ENCODE peak calls at places on chromosome 4, in four cellular contexts. One of them, this sample, is unnamed.

GRCh38 chr4:26780524-26780923 is 80.1 kb upstream of the STIM2 start:
- DNase-seq in sciatic nerve: no peak
- DNase-seq in T-helper 2 cell: no peak
- DNase-seq in NCI-H2171: no peak
- DNase-seq in this sample: no peak

GRCh38 chr4:96407651-96408342 is 567.9 kb downstream of the PDHA2 start:
- DNase-seq in sciatic nerve: no peak
- DNase-seq in T-helper 2 cell: no peak
- DNase-seq in NCI-H2171: no peak
- DNase-seq in this sample: no peak

GRCh38 chr4:173189117-173189693 is 20.6 kb downstream of the GALNT7 start:
- DNase-seq in sciatic nerve: no peak
- DNase-seq in T-helper 2 cell: no peak
- DNase-seq in NCI-H2171: no peak
- DNase-seq in this sample: no peak

GRCh38 chr4:88531549-88531948 is 8.0 kb upstream of the PYURF start:
- DNase-seq in sciatic nerve: no peak
- DNase-seq in T-helper 2 cell: no peak
- DNase-seq in NCI-H2171: no peak
- DNase-seq in this sample: no peak

GRCh38 chr4:3851211-3851610 is 85.0 kb downstream of the ADRA2C start:
- DNase-seq in sciatic nerve: no peak
- DNase-seq in T-helper 2 cell: no peak
- DNase-seq in NCI-H2171: no peak
- DNase-seq in this sample: no peak

GRCh38 chr4:111641813-111642579 is 503.3 kb upstream of the FAM241A start:
- DNase-seq in sciatic nerve: peak
- DNase-seq in T-helper 2 cell: peak
- DNase-seq in NCI-H2171: peak
- DNase-seq in this sample: peak

GRCh38 chr4:143346208-143346607 is 9.5 kb downstream of the GAB1 start:
- DNase-seq in sciatic nerve: no peak
- DNase-seq in T-helper 2 cell: no peak
- DNase-seq in NCI-H2171: no peak
- DNase-seq in this sample: no peak

GRCh38 chr4:972651-973424 is 531 bp downstream of the DGKQ start:
- DNase-seq in sciatic nerve: no peak
- DNase-seq in T-helper 2 cell: peak
- DNase-seq in NCI-H2171: no peak
- DNase-seq in this sample: no peak

GRCh38 chr4:66300336-66300934 is 630.1 kb upstream of the EPHA5 start:
- DNase-seq in sciatic nerve: no peak
- DNase-seq in T-helper 2 cell: no peak
- DNase-seq in NCI-H2171: no peak
- DNase-seq in this sample: no peak

This sample was measured in sigmoid colon.